ENCODE peak calls at places on chromosome 15, in eight cellular contexts. W is T1000, D is skeletal muscle cell, T is M059J, R is posterior cingulate gyrus, X is sciatic nerve, B is choroid plexus epithelial cell, A is NCI-H226. C is an unnamed sample.
A peak's percentile ranks its signal among the peaks of the same experiment; 100 is the strongest.

GRCh38 chr15:69080958-69081248 is 66.4 kb downstream of the NOX5 start:
- DNase-seq in W (no peak), D (no peak), T (no peak), R (no peak), X (no peak), B (no peak), A (no peak), C (no peak)

GRCh38 chr15:24848050-24848449 is 106.7 kb upstream of the SNRPN start:
- DNase-seq in W (no peak), D (no peak), T (no peak), R (no peak), X (no peak), B (peak; percentile 17), A (no peak), C (no peak)

GRCh38 chr15:79378394-79379158 is 53.6 kb upstream of the MINAR1 start:
- DNase-seq in W (no peak), D (no peak), T (no peak), R (no peak), X (no peak), B (peak; percentile 43), A (no peak), C (no peak)

GRCh38 chr15:67198157-67198754 is 56.2 kb downstream of the AAGAB start:
- DNase-seq in W (no peak), D (no peak), T (no peak), R (no peak), X (no peak), B (peak; percentile 27), A (no peak), C (no peak)

GRCh38 chr15:60477991-60478632 is 830 bp downstream of the ICE2 start:
- DNase-seq in W (no peak), D (no peak), T (peak; percentile 40), R (no peak), X (no peak), B (peak; percentile 44), A (no peak), C (peak; percentile 11)

GRCh38 chr15:55461447-55461846 is 46.6 kb downstream of the DNAAF4 start:
- DNase-seq in W (no peak), D (no peak), T (no peak), R (no peak), X (no peak), B (no peak), A (no peak), C (no peak)

GRCh38 chr15:48449734-48450133 is 118.5 kb downstream of the DUT start:
- DNase-seq in W (no peak), D (no peak), T (no peak), R (no peak), X (no peak), B (no peak), A (no peak), C (no peak)

GRCh38 chr15:68186671-68187397 is 18.3 kb downstream of the CALML4 start:
- DNase-seq in W (no peak), D (peak; percentile 66), T (peak; percentile 23), R (no peak), X (no peak), B (peak; percentile 92), A (peak; percentile 37), C (no peak)

GRCh38 chr15:40549894-40550293 is 14.9 kb downstream of the CCDC32 start:
- DNase-seq in W (no peak), D (no peak), T (no peak), R (no peak), X (no peak), B (no peak), A (no peak), C (no peak)

GRCh38 chr15:79092382-79092781 is 1.8 kb upstream of the RASGRF1 start:
- DNase-seq in W (no peak), D (no peak), T (no peak), R (no peak), X (no peak), B (no peak), A (no peak), C (no peak)

GRCh38 chr15:100694381-100695012 is 92.1 kb downstream of the ASB7 start:
- DNase-seq in W (no peak), D (no peak), T (peak; percentile 75), R (no peak), X (no peak), B (peak; percentile 56), A (peak; percentile 94), C (no peak)

GRCh38 chr15:74655424-74655823 is 39.8 kb downstream of the CLK3 start:
- DNase-seq in W (no peak), D (no peak), T (no peak), R (no peak), X (no peak), B (no peak), A (no peak), C (no peak)

GRCh38 chr15:66741646-66742045 is 39.6 kb downstream of the SMAD6 start:
- DNase-seq in W (no peak), D (no peak), T (no peak), R (no peak), X (no peak), B (no peak), A (no peak), C (no peak)

GRCh38 chr15:69952210-69952555 is 145.5 kb downstream of the TLE3 start:
- DNase-seq in W (no peak), D (no peak), T (no peak), R (no peak), X (no peak), B (no peak), A (no peak), C (no peak)

GRCh38 chr15:39124925-39125625 is 455.8 kb upstream of the THBS1 start:
- DNase-seq in W (no peak), D (no peak), T (peak; percentile 70), R (no peak), X (no peak), B (no peak), A (no peak), C (peak; percentile 53)

GRCh38 chr15:77714023-77714422 is 81.3 kb upstream of the LINGO1 start:
- DNase-seq in W (no peak), D (no peak), T (no peak), R (no peak), X (no peak), B (no peak), A (no peak), C (no peak)

C was measured in foreskin keratinocyte.